ENCODE peak calls at places on chromosomes 1 and 21, in nine cellular contexts. One of them, this sample, is unnamed.

GRCh38 chr1:42888013-42888633 is 41.7 kb downstream of the ZNF691 start:
- DNase-seq in tibial nerve: no peak
- DNase-seq in mesendoderm: no peak
- DNase-seq in mucosa of descending colon: no peak
- DNase-seq in neuronal stem cell: no peak
- DNase-seq in tibial artery: no peak
- DNase-seq in suprapubic skin: no peak
- DNase-seq in lower lobe of right lung: no peak
- DNase-seq in cardiac fibroblast: no peak
- DNase-seq in this sample: no peak

GRCh38 chr1:29607236-29607635 is 370.9 kb downstream of the PTPRU start:
- DNase-seq in mucosa of descending colon: no peak
- DNase-seq in cardiac fibroblast: no peak
- DNase-seq in lower lobe of right lung: no peak
- DNase-seq in tibial artery: no peak
- DNase-seq in mesendoderm: peak
- DNase-seq in tibial nerve: no peak
- DNase-seq in suprapubic skin: no peak
- DNase-seq in neuronal stem cell: peak
- DNase-seq in this sample: no peak

GRCh38 chr1:30761312-30762151 is 4.0 kb upstream of the LAPTM5 start:
- DNase-seq in neuronal stem cell: no peak
- DNase-seq in cardiac fibroblast: peak
- DNase-seq in mesendoderm: peak
- DNase-seq in tibial artery: no peak
- DNase-seq in tibial nerve: no peak
- DNase-seq in suprapubic skin: no peak
- DNase-seq in lower lobe of right lung: no peak
- DNase-seq in mucosa of descending colon: no peak
- DNase-seq in this sample: no peak

GRCh38 chr21:32389337-32390015 is 3.3 kb downstream of the URB1 start:
- DNase-seq in mucosa of descending colon: no peak
- DNase-seq in suprapubic skin: no peak
- DNase-seq in tibial artery: no peak
- DNase-seq in cardiac fibroblast: peak
- DNase-seq in lower lobe of right lung: no peak
- DNase-seq in mesendoderm: no peak
- DNase-seq in tibial nerve: no peak
- DNase-seq in neuronal stem cell: no peak
- DNase-seq in this sample: peak

GRCh38 chr1:114353233-114353632 is 157.8 kb downstream of the TRIM33 start:
- DNase-seq in tibial nerve: no peak
- DNase-seq in mesendoderm: peak
- DNase-seq in suprapubic skin: peak
- DNase-seq in neuronal stem cell: no peak
- DNase-seq in tibial artery: peak
- DNase-seq in cardiac fibroblast: peak
- DNase-seq in mucosa of descending colon: peak
- DNase-seq in lower lobe of right lung: peak
- DNase-seq in this sample: peak

GRCh38 chr1:232766904-232767303 is 38.3 kb upstream of the MAP10 start:
- DNase-seq in tibial nerve: no peak
- DNase-seq in neuronal stem cell: no peak
- DNase-seq in tibial artery: no peak
- DNase-seq in mesendoderm: no peak
- DNase-seq in lower lobe of right lung: no peak
- DNase-seq in suprapubic skin: no peak
- DNase-seq in mucosa of descending colon: no peak
- DNase-seq in cardiac fibroblast: no peak
- DNase-seq in this sample: no peak

GRCh38 chr1:226960256-226960655 is 20.2 kb downstream of the COQ8A start:
- DNase-seq in suprapubic skin: peak
- DNase-seq in neuronal stem cell: no peak
- DNase-seq in lower lobe of right lung: no peak
- DNase-seq in tibial artery: no peak
- DNase-seq in tibial nerve: no peak
- DNase-seq in mucosa of descending colon: no peak
- DNase-seq in mesendoderm: no peak
- DNase-seq in cardiac fibroblast: no peak
- DNase-seq in this sample: no peak

GRCh38 chr1:118074101-118074500 is 110.9 kb downstream of the SPAG17 start:
- DNase-seq in mucosa of descending colon: no peak
- DNase-seq in cardiac fibroblast: no peak
- DNase-seq in tibial artery: no peak
- DNase-seq in neuronal stem cell: no peak
- DNase-seq in suprapubic skin: no peak
- DNase-seq in mesendoderm: no peak
- DNase-seq in lower lobe of right lung: no peak
- DNase-seq in tibial nerve: no peak
- DNase-seq in this sample: no peak

GRCh38 chr1:36372617-36373016 is 13.1 kb downstream of the STK40 start:
- DNase-seq in suprapubic skin: no peak
- DNase-seq in tibial nerve: no peak
- DNase-seq in tibial artery: no peak
- DNase-seq in cardiac fibroblast: no peak
- DNase-seq in mesendoderm: peak
- DNase-seq in mucosa of descending colon: no peak
- DNase-seq in neuronal stem cell: no peak
- DNase-seq in lower lobe of right lung: no peak
- DNase-seq in this sample: no peak

GRCh38 chr1:244406337-244406736 is 45.4 kb downstream of the ADSS2 start:
- DNase-seq in mucosa of descending colon: no peak
- DNase-seq in cardiac fibroblast: peak
- DNase-seq in tibial nerve: no peak
- DNase-seq in neuronal stem cell: no peak
- DNase-seq in tibial artery: no peak
- DNase-seq in suprapubic skin: no peak
- DNase-seq in mesendoderm: no peak
- DNase-seq in lower lobe of right lung: no peak
- DNase-seq in this sample: no peak

GRCh38 chr1:172089768-172090510 is 248.6 kb downstream of the DNM3 start:
- DNase-seq in tibial nerve: peak
- DNase-seq in neuronal stem cell: peak
- DNase-seq in cardiac fibroblast: peak
- DNase-seq in suprapubic skin: no peak
- DNase-seq in tibial artery: peak
- DNase-seq in lower lobe of right lung: peak
- DNase-seq in mesendoderm: peak
- DNase-seq in mucosa of descending colon: peak
- DNase-seq in this sample: peak

GRCh38 chr1:4710592-4711190 is 56.3 kb downstream of the AJAP1 start:
- DNase-seq in mucosa of descending colon: no peak
- DNase-seq in mesendoderm: peak
- DNase-seq in tibial nerve: no peak
- DNase-seq in neuronal stem cell: peak
- DNase-seq in lower lobe of right lung: no peak
- DNase-seq in suprapubic skin: no peak
- DNase-seq in cardiac fibroblast: no peak
- DNase-seq in tibial artery: no peak
- DNase-seq in this sample: no peak

GRCh38 chr1:4713669-4714068 is 59.3 kb downstream of the AJAP1 start:
- DNase-seq in neuronal stem cell: no peak
- DNase-seq in suprapubic skin: no peak
- DNase-seq in mucosa of descending colon: no peak
- DNase-seq in lower lobe of right lung: no peak
- DNase-seq in mesendoderm: no peak
- DNase-seq in tibial artery: no peak
- DNase-seq in cardiac fibroblast: no peak
- DNase-seq in tibial nerve: no peak
- DNase-seq in this sample: no peak

GRCh38 chr1:4708853-4709507 is 54.6 kb downstream of the AJAP1 start:
- DNase-seq in cardiac fibroblast: no peak
- DNase-seq in suprapubic skin: no peak
- DNase-seq in neuronal stem cell: no peak
- DNase-seq in mucosa of descending colon: no peak
- DNase-seq in mesendoderm: no peak
- DNase-seq in tibial nerve: no peak
- DNase-seq in lower lobe of right lung: no peak
- DNase-seq in tibial artery: no peak
- DNase-seq in this sample: no peak

GRCh38 chr1:4711944-4712343 is 57.5 kb downstream of the AJAP1 start:
- DNase-seq in tibial artery: no peak
- DNase-seq in neuronal stem cell: no peak
- DNase-seq in mucosa of descending colon: no peak
- DNase-seq in cardiac fibroblast: no peak
- DNase-seq in suprapubic skin: no peak
- DNase-seq in mesendoderm: no peak
- DNase-seq in tibial nerve: no peak
- DNase-seq in lower lobe of right lung: no peak
- DNase-seq in this sample: no peak

DNA sequence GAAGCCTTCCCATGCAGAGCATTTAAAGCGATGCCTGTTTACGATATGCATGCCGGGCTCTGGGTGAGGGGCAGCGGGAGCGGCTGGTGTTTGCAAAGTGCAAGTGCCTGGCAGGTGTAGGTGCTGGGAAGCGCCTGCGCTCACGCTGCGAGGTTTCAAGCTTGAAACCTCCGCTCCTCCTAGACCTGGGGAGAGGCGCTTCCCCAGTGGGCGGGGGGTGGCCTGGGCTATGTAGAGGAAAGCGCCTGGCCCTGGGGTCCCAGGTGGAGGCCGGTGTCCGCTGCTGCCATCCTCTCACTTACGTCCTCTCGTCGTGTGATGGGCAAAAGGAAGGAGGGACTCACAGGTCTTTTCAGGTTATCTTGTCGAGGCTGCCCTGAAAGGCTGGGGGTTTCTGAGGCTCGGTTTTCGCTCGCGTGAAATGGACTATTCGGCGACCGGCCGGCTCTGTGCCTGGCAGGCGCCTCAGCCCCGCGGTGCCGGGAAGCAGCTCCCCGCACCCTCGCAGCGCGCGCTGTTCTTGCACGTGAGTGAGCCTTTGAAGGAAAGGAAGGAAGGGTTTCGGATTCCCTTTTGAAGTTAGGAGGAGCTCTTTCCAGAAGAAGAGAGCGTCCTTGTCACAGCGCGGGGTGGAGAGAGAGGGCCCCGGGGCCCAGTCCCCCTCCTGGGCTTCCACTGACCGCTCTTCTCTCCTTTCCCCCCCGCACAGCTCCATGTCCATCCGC is 56.9 kb downstream of the AJAP1 start:
- DNase-seq in tibial nerve: no peak
- DNase-seq in cardiac fibroblast: no peak
- DNase-seq in tibial artery: no peak
- DNase-seq in mesendoderm: no peak
- DNase-seq in mucosa of descending colon: no peak
- DNase-seq in lower lobe of right lung: no peak
- DNase-seq in suprapubic skin: no peak
- DNase-seq in neuronal stem cell: no peak
- DNase-seq in this sample: no peak
- H3K4me3 ChIP-seq in tibial nerve: no peak
- H3K4me3 ChIP-seq in cardiac fibroblast: no peak
- H3K4me3 ChIP-seq in tibial artery: no peak
- H3K4me3 ChIP-seq in mesendoderm: no peak
- H3K4me3 ChIP-seq in mucosa of descending colon: no peak
- H3K4me3 ChIP-seq in lower lobe of right lung: no peak
- H3K4me3 ChIP-seq in suprapubic skin: peak
- H3K4me3 ChIP-seq in neuronal stem cell: no peak
- H3K4me3 ChIP-seq in this sample: no peak

DNA sequence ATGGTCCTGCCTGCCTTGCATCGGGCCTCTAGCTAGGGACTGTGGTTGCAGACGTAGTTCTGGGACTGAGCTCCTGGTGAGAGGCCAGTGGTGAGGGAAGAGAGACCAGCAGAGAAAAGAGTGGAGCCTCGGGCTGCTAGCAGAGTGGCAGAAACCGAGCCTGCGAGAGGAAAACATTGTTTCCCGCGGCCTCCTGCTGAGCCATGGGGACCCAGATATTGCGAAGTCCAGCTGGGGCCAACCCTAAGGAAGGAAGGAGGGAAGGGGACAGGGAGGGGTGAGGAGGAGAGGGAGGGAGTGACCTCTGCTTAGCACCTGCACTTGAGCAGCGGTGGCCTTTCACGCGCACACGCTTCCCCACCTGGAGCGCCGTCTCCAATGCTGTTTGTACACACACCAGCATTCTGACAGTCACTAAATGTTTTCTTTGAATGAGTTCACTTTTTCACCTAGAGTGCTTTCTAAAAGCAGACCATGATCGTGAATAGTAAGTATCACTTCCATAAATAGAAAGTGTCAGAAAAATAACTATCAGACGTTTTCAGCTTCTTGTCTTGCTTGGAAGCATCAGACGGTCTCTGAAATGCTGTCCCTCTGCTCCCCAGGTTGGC is 2.5 kb upstream of the FNDC10 start:
- DNase-seq in lower lobe of right lung: no peak
- DNase-seq in cardiac fibroblast: no peak
- DNase-seq in tibial nerve: no peak
- DNase-seq in neuronal stem cell: no peak
- DNase-seq in suprapubic skin: no peak
- DNase-seq in mucosa of descending colon: no peak
- DNase-seq in mesendoderm: no peak
- DNase-seq in tibial artery: no peak
- DNase-seq in this sample: no peak
- H3K4me3 ChIP-seq in lower lobe of right lung: no peak
- H3K4me3 ChIP-seq in cardiac fibroblast: no peak
- H3K4me3 ChIP-seq in tibial nerve: no peak
- H3K4me3 ChIP-seq in neuronal stem cell: no peak
- H3K4me3 ChIP-seq in suprapubic skin: no peak
- H3K4me3 ChIP-seq in mucosa of descending colon: no peak
- H3K4me3 ChIP-seq in mesendoderm: no peak
- H3K4me3 ChIP-seq in tibial artery: no peak
- H3K4me3 ChIP-seq in this sample: no peak

DNA sequence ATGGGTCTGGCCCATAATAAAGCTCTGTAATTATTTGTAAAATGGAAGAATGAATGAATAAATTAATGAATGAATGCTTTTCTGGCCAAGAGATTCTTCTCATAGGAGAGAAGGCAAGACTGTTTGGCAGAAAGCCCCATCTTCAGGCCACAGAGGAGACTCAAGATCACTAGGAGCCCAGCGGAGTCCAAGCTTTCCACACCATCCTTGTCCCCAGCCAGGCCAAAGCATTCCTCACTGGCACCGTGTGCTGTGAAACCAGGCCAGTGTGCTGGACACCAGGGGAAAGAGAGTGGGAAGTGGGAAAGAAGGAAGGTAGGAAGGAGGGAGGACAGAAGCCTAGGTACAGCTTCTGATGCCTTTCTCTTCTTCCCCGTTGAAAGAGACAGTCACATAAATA is 86.4 kb downstream of the PLXNA2 start:
- DNase-seq in mesendoderm: no peak
- DNase-seq in tibial artery: peak
- DNase-seq in lower lobe of right lung: no peak
- DNase-seq in cardiac fibroblast: no peak
- DNase-seq in mucosa of descending colon: no peak
- DNase-seq in neuronal stem cell: no peak
- DNase-seq in suprapubic skin: no peak
- DNase-seq in tibial nerve: no peak
- DNase-seq in this sample: no peak
- H3K4me3 ChIP-seq in mesendoderm: no peak
- H3K4me3 ChIP-seq in tibial artery: no peak
- H3K4me3 ChIP-seq in lower lobe of right lung: no peak
- H3K4me3 ChIP-seq in cardiac fibroblast: no peak
- H3K4me3 ChIP-seq in mucosa of descending colon: no peak
- H3K4me3 ChIP-seq in neuronal stem cell: no peak
- H3K4me3 ChIP-seq in suprapubic skin: no peak
- H3K4me3 ChIP-seq in tibial nerve: no peak
- H3K4me3 ChIP-seq in this sample: no peak

DNA sequence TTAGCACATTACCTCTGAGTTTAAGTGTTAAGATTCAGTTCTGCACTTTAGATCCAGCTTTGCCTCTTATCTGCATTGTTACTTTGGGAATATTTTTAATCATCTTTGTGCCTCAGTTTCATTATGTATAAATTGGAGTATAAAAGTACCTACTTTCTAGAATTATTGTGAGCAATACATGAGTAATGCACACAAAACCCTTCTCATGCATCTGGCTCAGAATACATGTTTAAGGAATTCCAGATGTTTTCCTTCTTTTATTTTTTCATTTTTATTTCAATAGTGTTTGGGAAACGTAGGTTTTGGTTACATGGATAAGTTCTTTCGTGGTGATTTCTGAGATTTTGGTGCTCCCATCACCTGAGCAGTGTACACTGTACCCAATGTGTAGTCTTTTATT is 14.2 kb downstream of the C8A start:
- DNase-seq in suprapubic skin: no peak
- DNase-seq in lower lobe of right lung: no peak
- DNase-seq in neuronal stem cell: no peak
- DNase-seq in mesendoderm: no peak
- DNase-seq in tibial artery: no peak
- DNase-seq in cardiac fibroblast: no peak
- DNase-seq in mucosa of descending colon: no peak
- DNase-seq in tibial nerve: no peak
- DNase-seq in this sample: peak
- H3K4me3 ChIP-seq in suprapubic skin: no peak
- H3K4me3 ChIP-seq in lower lobe of right lung: no peak
- H3K4me3 ChIP-seq in neuronal stem cell: no peak
- H3K4me3 ChIP-seq in mesendoderm: no peak
- H3K4me3 ChIP-seq in tibial artery: no peak
- H3K4me3 ChIP-seq in cardiac fibroblast: no peak
- H3K4me3 ChIP-seq in mucosa of descending colon: no peak
- H3K4me3 ChIP-seq in tibial nerve: no peak
- H3K4me3 ChIP-seq in this sample: no peak

This sample was measured in foreskin fibroblast.